ENCODE peak calls at places on chromosomes 11 and 22, in six cellular contexts. N, P, Q, K, X and W are unnamed samples.

GRCh38 chr11:76266269-76266668 is 60.0 kb upstream of the WNT11 start:
- DNase-seq in N (no peak), P (no peak), Q (no peak), K (no peak), X (peak; percentile 52), W (no peak)

GRCh38 chr22:36027579-36027959 is 1.1 kb downstream of the RBFOX2 start:
- DNase-seq in N (peak; percentile 14), P (peak; percentile 45), Q (peak; percentile 25), K (no peak), X (no peak), W (peak; percentile 20)

GRCh38 chr11:103441021-103441420 is 331.8 kb downstream of the DYNC2H1 start:
- DNase-seq in N (no peak), P (no peak), Q (no peak), K (no peak), X (no peak), W (no peak)

GRCh38 chr11:130462101-130462885 is 13.8 kb downstream of the ADAMTS15 start:
- DNase-seq in N (no peak), P (no peak), Q (no peak), K (peak; percentile 51), X (no peak), W (no peak)

GRCh38 chr11:121649798-121650197 is 197.0 kb upstream of the SORL1-AS1 start:
- DNase-seq in N (no peak), P (no peak), Q (no peak), K (no peak), X (no peak), W (no peak)

GRCh38 chr11:69240332-69241074 is 53.5 kb upstream of the MYEOV start:
- DNase-seq in N (peak; percentile 60), P (no peak), Q (peak; percentile 23), K (no peak), X (no peak), W (peak; percentile 31)

GRCh38 chr11:134100171-134100570 is 31.3 kb downstream of the JAM3 start:
- DNase-seq in N (no peak), P (no peak), Q (no peak), K (no peak), X (no peak), W (no peak)

GRCh38 chr11:720017-720641 is 14.1 kb downstream of the EPS8L2 start:
- DNase-seq in N (no peak), P (no peak), Q (no peak), K (peak; percentile 49), X (no peak), W (no peak)

GRCh38 chr11:107563702-107564101 is 1.8 kb downstream of the ALKBH8 start:
- DNase-seq in N (peak; percentile 16), P (peak; percentile 29), Q (peak; percentile 38), K (no peak), X (peak; percentile 49), W (no peak)

GRCh38 chr11:2904153-2905052 is 18.8 kb upstream of the CDKN1C start:
- DNase-seq in N (peak; percentile 94), P (no peak), Q (no peak), K (no peak), X (no peak), W (peak; percentile 95)

GRCh38 chr11:112042161-112042960 is 17.2 kb downstream of the DLAT start:
- DNase-seq in N (no peak), P (no peak), Q (no peak), K (no peak), X (no peak), W (no peak)

GRCh38 chr11:3823303-3823702 is 14.9 kb downstream of the PGAP2 start:
- DNase-seq in N (no peak), P (no peak), Q (no peak), K (no peak), X (peak; percentile 64), W (no peak)

GRCh38 chr11:127199306-127199801 is 198.8 kb upstream of the KIRREL3 start:
- DNase-seq in N (no peak), P (no peak), Q (no peak), K (no peak), X (no peak), W (no peak)

GRCh38 chr11:133038850-133039249 is 493.5 kb downstream of the OPCML start:
- DNase-seq in N (no peak), P (no peak), Q (no peak), K (no peak), X (no peak), W (no peak)

GRCh38 chr22:47628477-47629272 is 866.2 kb downstream of the TBC1D22A start:
- DNase-seq in N (no peak), P (no peak), Q (no peak), K (no peak), X (no peak), W (no peak)